ENCODE peak calls at places on chromosomes 16 and 17, in seven cellular contexts. A is body of pancreas, L is stomach, E is thyroid gland, O is ovary, V is heart left ventricle, R is IMR-90. B is an unnamed sample.
A peak's percentile ranks its signal among the peaks of the same experiment; 100 is the strongest.

GRCh38 chr16:73060216-73060615 is 12.3 kb upstream of the ZFHX3 start:
- DNase-seq in O (no peak), R (no peak), L (no peak), V (no peak), E (no peak), A (no peak), B (no peak)

GRCh38 chr16:64545769-64546168 is 576.1 kb downstream of the CDH11 start:
- DNase-seq in O (no peak), E (no peak), A (no peak), V (no peak), L (no peak), R (no peak), B (no peak)

GRCh38 chr16:2149630-2150417 is 1.4 kb downstream of the RAB26 start:
- DNase-seq in E (no peak), V (no peak), O (no peak), R (no peak), A (peak; percentile 40), L (no peak), B (no peak)

GRCh38 chr17:59899099-59899498 is 6.2 kb downstream of the RPS6KB1 start:
- DNase-seq in V (no peak), O (no peak), L (no peak), R (no peak), A (no peak), E (no peak), B (peak; percentile 40)

GRCh38 chr17:17758443-17758842 is 77.2 kb downstream of the RAI1 start:
- DNase-seq in R (no peak), A (no peak), V (no peak), O (no peak), E (no peak), L (no peak), B (no peak)

GRCh38 chr17:62093188-62094155 is 28.4 kb upstream of the MED13 start:
- DNase-seq in E (no peak), R (peak; percentile 95), V (no peak), O (no peak), A (no peak), L (no peak), B (peak; percentile 11)

GRCh38 chr17:1298616-1299015 is 19.2 kb downstream of the TRARG1 start:
- DNase-seq in L (no peak), E (peak; percentile 31), O (peak; percentile 45), V (no peak), A (no peak), R (no peak), B (no peak)

GRCh38 chr17:17028059-17028877 is 14.0 kb upstream of the MPRIP start:
- DNase-seq in R (peak; percentile 35), A (peak; percentile 86), O (peak; percentile 37), L (peak; percentile 92), E (peak; percentile 93), V (peak; percentile 86), B (peak; percentile 81)

GRCh38 chr16:11391576-11391975 is 46.3 kb downstream of the RMI2 start:
- DNase-seq in V (no peak), R (no peak), E (peak; percentile 96), L (peak; percentile 91), O (peak; percentile 10), A (peak; percentile 94), B (no peak)

GRCh38 chr17:9343513-9343912 is 232.1 kb downstream of the STX8 start:
- DNase-seq in V (no peak), A (no peak), E (no peak), O (no peak), L (no peak), R (peak; percentile 18), B (no peak)

GRCh38 chr17:28178800-28179199 is 136.3 kb downstream of the NLK start:
- DNase-seq in O (no peak), V (no peak), R (no peak), L (no peak), E (no peak), A (peak; percentile 25), B (no peak)

GRCh38 chr16:10256855-10257641 is 74.8 kb upstream of the GRIN2A start:
- DNase-seq in O (peak; percentile 33), E (peak; percentile 27), V (no peak), R (no peak), L (peak; percentile 50), A (peak; percentile 45), B (peak; percentile 62)

DNA sequence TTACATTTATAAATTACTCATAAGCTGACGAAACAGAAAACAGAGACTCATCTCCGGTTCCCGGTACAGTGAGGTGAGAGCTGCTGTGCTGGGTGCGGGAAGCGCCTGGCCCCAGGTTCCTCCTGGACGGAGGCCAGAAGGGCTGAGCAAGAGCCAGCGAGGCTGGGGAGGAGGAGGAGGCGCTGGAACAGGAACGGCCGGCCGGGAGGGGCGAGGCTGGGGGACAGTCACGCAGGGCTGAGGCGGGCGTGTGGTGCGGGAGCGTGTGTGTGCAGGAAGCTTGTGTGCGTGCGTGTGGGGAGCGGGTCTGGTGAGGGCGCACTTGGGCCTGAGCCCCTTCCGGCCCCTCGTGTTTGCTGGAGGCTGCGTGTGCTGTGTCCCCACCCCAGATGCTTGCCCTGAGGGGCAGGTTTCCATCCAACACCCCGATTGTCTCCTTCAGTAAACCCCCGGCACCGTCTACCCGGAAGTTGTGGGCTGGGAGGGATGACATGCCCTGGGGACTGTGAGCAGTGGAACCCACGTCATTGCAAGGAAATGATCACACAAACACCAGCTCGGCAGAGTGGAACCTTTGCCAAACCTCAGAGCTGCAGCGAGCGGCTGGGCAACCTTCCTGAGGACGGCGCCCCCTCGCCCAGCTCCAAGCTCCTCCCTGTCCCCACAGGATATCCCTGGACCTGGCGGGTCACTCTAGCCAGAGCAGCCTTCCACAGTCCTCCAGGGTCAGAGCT is 19.4 kb downstream of the CD7 start:
- DNase-seq in E (peak; percentile 81), V (peak; percentile 93), O (peak; percentile 89), A (peak; percentile 90), R (peak; percentile 96), L (peak; percentile 92), B (peak; percentile 63)
- TF ChIP-seq POLR2A in E (no peak), V (peak; percentile 43), O (peak; percentile 31), A (peak; percentile 56), R (peak; percentile 65), L (no peak), B (peak; percentile 59)

DNA sequence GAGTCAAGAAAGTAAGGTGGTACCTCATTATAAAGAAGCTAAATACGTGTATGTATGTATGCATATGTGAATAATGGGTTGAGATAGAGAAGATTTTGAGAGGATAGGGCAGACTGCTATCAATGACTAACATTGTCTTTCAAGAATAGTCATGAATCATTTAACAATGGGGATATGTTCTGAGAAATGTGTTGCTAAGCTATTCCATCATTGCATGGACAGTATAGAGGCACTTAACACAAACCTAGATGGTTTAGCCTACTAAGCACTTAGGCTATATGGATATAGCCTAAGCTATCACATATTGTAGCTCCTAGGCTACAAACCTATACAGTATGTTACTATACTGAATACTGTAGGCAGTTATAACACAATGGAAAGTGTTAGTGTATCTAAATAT is 45.2 kb downstream of the TBC1D26 start:
- DNase-seq in R (no peak), L (no peak), A (no peak), V (no peak), O (no peak), E (no peak), B (no peak)
- TF ChIP-seq POLR2A in R (no peak), L (no peak), A (no peak), V (no peak), O (no peak), E (no peak), B (no peak)

GRCh38 chr16:30184430-30185140 is 1.2 kb downstream of the CORO1A start:
- DNase-seq in L (peak; percentile 31), A (peak; percentile 21), V (peak; percentile 43), O (peak; percentile 47), R (no peak), E (no peak), B (no peak)

GRCh38 chr16:30183961-30184429 is 593 bp downstream of the CORO1A start:
- DNase-seq in O (no peak), L (peak; percentile 53), E (peak; percentile 11), V (peak; percentile 41), A (peak; percentile 17), R (no peak), B (no peak)

GRCh38 chr16:30185141-30185682 is 1.8 kb downstream of the CORO1A start:
- DNase-seq in A (no peak), E (no peak), V (no peak), O (no peak), L (no peak), R (no peak), B (no peak)

GRCh38 chr16:30185683-30186421 is 2.5 kb downstream of the CORO1A start:
- DNase-seq in L (peak; percentile 63), A (peak; percentile 21), R (no peak), E (peak; percentile 22), V (peak; percentile 54), O (no peak), B (no peak)

DNA sequence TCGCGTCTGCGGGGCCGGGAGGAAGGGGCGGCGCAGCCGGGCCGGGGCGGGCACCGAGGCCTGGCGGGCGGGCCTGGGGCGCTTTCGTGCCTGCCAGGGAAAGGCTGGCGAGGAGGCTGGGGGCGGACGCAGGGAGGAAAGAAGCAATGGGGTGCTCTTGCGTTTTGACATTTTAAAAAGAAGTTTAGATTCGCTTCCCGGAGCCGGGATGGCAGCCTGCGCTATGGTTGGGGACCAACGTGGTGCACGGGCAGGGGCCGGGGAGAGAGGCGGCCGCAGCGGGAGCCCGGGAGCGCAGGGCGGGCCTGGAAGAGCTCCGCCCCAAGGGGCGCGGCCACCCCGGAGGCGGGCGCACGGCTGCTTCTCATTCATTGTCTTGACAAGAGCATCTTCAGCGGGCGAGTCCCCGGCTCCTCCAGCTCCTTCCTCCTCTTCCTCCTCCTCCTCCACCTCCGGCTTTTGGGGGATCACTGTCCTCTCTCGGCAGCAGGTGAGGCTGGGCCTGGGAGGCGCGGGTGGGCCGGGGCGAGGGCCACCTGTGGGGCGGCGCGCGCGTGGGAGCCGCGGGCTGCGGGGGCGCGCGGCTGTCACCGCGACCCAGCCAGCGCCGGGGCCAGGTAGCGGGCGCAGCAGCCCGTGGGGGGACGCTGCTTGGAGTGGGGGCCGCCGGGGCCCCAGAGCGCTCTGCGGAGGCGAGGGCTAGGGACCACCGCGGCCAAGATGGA is at the start of gene CORO1A:
- DNase-seq in V (peak; percentile 86), L (peak; percentile 86), A (peak; percentile 77), R (peak; percentile 67), E (peak; percentile 75), O (peak; percentile 88), B (peak; percentile 79)
- TF ChIP-seq POLR2A in V (peak; percentile 51), L (no peak), A (peak; percentile 22), R (no peak), E (peak; percentile 51), O (peak; percentile 29), B (no peak)

DNA sequence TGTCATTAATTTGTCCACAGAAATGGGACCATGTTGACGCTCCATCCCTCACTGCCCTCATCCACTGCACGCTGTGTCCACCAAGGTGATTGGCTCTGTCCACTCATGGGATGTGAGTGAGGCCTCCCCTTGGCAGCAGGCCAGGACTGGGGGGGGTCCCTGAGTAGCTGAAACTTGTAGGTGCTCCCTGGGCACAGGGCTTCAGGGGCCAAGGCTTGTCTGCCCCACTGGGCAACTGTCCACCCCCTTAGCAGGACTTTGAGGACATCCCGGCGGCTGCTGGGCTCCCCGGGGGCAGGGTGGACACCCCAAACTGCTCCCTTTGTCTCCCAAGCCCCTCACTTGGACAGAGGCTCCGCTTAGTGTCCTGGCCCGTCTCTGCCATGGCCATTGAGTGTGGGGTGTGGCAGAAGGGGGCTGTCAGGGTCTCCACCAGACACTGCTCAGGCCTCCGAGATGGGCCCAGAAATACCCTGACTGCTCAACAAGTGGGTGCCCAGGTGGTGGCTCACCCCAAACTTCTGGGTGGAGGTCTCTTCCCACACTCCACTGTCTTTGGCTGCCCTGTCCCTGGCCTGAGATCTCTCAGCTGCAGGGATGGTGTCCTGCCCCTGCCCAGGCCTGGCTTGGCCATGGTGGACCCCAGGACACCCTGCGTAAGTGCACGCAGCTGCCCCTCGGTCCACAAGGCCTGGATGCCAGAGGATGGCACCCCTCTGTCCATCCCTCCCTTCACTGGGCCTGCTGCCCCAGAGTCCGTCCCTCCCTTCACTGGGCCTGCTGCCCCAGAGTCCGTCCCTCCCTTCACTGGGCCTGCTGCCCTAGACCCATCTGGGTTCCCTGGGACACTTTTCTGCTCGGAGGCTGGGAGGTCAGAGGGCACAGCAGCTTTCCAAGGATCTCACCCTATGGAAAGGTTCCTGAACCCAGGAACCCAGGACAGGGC is 2.9 kb upstream of the RAB40C start:
- DNase-seq in R (no peak), L (no peak), E (peak; percentile 47), A (peak; percentile 79), O (peak; percentile 69), V (no peak), B (no peak)
- TF ChIP-seq POLR2A in R (no peak), L (no peak), E (no peak), A (no peak), O (no peak), V (no peak), B (peak; percentile 82)